ENCODE peak calls at places on chromosomes 12 and 14, in five cellular contexts. One of them, this sample, is unnamed.

GRCh38 chr12:19630536-19630935 is 191.2 kb downstream of the AEBP2 start:
- DNase-seq in head of caudate nucleus: no peak
- DNase-seq in T-helper 1 cell: no peak
- DNase-seq in H4: no peak
- DNase-seq in NCI-H2107: no peak
- DNase-seq in this sample: no peak

GRCh38 chr12:64104376-64104775 is 117.7 kb downstream of the KICS2 start:
- DNase-seq in head of caudate nucleus: no peak
- DNase-seq in T-helper 1 cell: no peak
- DNase-seq in H4: no peak
- DNase-seq in NCI-H2107: no peak
- DNase-seq in this sample: no peak

GRCh38 chr14:55446127-55446736 is 5.8 kb upstream of the TBPL2 start:
- DNase-seq in head of caudate nucleus: peak
- DNase-seq in T-helper 1 cell: peak
- DNase-seq in H4: peak
- DNase-seq in NCI-H2107: peak
- DNase-seq in this sample: peak

GRCh38 chr14:54226558-54226957 is 170.2 kb upstream of the CDKN3 start:
- DNase-seq in head of caudate nucleus: no peak
- DNase-seq in T-helper 1 cell: no peak
- DNase-seq in H4: no peak
- DNase-seq in NCI-H2107: no peak
- DNase-seq in this sample: no peak

GRCh38 chr14:29521526-29522137 is 406.0 kb downstream of the PRKD1 start:
- DNase-seq in head of caudate nucleus: no peak
- DNase-seq in T-helper 1 cell: no peak
- DNase-seq in H4: peak
- DNase-seq in NCI-H2107: peak
- DNase-seq in this sample: peak

GRCh38 chr14:67618617-67619063 is 1.1 kb upstream of the ARG2 start:
- DNase-seq in head of caudate nucleus: no peak
- DNase-seq in T-helper 1 cell: peak
- DNase-seq in H4: peak
- DNase-seq in NCI-H2107: peak
- DNase-seq in this sample: peak

GRCh38 chr14:99774526-99775307 is 18.5 kb upstream of the EML1 start:
- DNase-seq in head of caudate nucleus: peak
- DNase-seq in T-helper 1 cell: no peak
- DNase-seq in H4: no peak
- DNase-seq in NCI-H2107: no peak
- DNase-seq in this sample: peak

GRCh38 chr14:95156153-95156764 is 1.1 kb downstream of the DICER1 start:
- DNase-seq in head of caudate nucleus: no peak
- DNase-seq in T-helper 1 cell: no peak
- DNase-seq in H4: no peak
- DNase-seq in NCI-H2107: no peak
- DNase-seq in this sample: peak

GRCh38 chr12:47817272-47818006 is 2.3 kb downstream of the HDAC7 start:
- DNase-seq in head of caudate nucleus: no peak
- DNase-seq in T-helper 1 cell: no peak
- DNase-seq in H4: no peak
- DNase-seq in NCI-H2107: no peak
- DNase-seq in this sample: no peak

GRCh38 chr12:26630546-26631027 is 202.4 kb downstream of the ITPR2 start:
- DNase-seq in head of caudate nucleus: peak
- DNase-seq in T-helper 1 cell: no peak
- DNase-seq in H4: peak
- DNase-seq in NCI-H2107: no peak
- DNase-seq in this sample: no peak

This sample was measured in SJCRH30.